ENCODE peak calls at places on chromosome 12, in four cellular contexts. D is psoas muscle, L is right atrium auricular region, O is GM23338. Q is an unnamed sample.

GRCh38 chr12:59408431-59408830 is 187.4 kb upstream of the SLC16A7 start:
- DNase-seq in D (no peak), L (no peak), O (no peak), Q (no peak)

GRCh38 chr12:71695782-71696181 is 9.9 kb downstream of the TMEM19 start:
- DNase-seq in D (no peak), L (no peak), O (no peak), Q (no peak)

GRCh38 chr12:49808686-49809368 is 19.4 kb downstream of the NCKAP5L start:
- DNase-seq in D (peak; percentile 59), L (no peak), O (peak; percentile 53), Q (no peak)

GRCh38 chr12:26125451-26126339 is 858 bp upstream of the BHLHE41 start:
- DNase-seq in D (peak; percentile 87), L (peak; percentile 85), O (peak; percentile 82), Q (peak; percentile 92)

GRCh38 chr12:32198555-32198954 is 91.9 kb downstream of the BICD1 start:
- DNase-seq in D (no peak), L (no peak), O (no peak), Q (no peak)

GRCh38 chr12:94781835-94782234 is 131.5 kb upstream of the TMCC3 start:
- DNase-seq in D (no peak), L (no peak), O (no peak), Q (no peak)

GRCh38 chr12:1470051-1470450 is 124.3 kb downstream of the FBXL14 start:
- DNase-seq in D (no peak), L (no peak), O (no peak), Q (no peak)

GRCh38 chr12:122190842-122191668 is 8.1 kb downstream of the LRRC43 start:
- DNase-seq in D (peak; percentile 57), L (no peak), O (peak; percentile 88), Q (no peak)

GRCh38 chr12:57158186-57158585 is 10.8 kb upstream of the LRP1-AS start:
- DNase-seq in D (no peak), L (no peak), O (no peak), Q (no peak)

GRCh38 chr12:64478661-64479060 is 26.7 kb downstream of the TBK1 start:
- DNase-seq in D (no peak), L (no peak), O (no peak), Q (no peak)

GRCh38 chr12:109927622-109928021 is 27.5 kb downstream of the TCHP start:
- DNase-seq in D (peak; percentile 37), L (no peak), O (peak; percentile 74), Q (no peak)

GRCh38 chr12:108542320-108542719 is 18.7 kb downstream of the SART3 start:
- DNase-seq in D (no peak), L (no peak), O (no peak), Q (no peak)

GRCh38 chr12:105955976-105956375 is 182.8 kb downstream of the NUAK1 start:
- DNase-seq in D (no peak), L (no peak), O (no peak), Q (no peak)

GRCh38 chr12:111687255-111687654 is 1.4 kb downstream of the ACAD10 start:
- DNase-seq in D (no peak), L (no peak), O (peak; percentile 28), Q (no peak)
- H3K4me3 ChIP-seq in D (peak overlapping the region; percentile 89), L (no peak overlapping the region), O (peak overlapping the region; percentile 97), Q (peak overlapping the region; percentile 92)

GRCh38 chr12:69024907-69025306 is 91.9 kb upstream of the CPM start:
- DNase-seq in D (no peak), L (no peak), O (no peak), Q (no peak)
- H3K4me3 ChIP-seq in D (no peak overlapping the region), L (no peak overlapping the region), O (no peak overlapping the region), Q (no peak overlapping the region)

GRCh38 chr12:6197996-6198395 is 2.2 kb upstream of the CD9 start:
- DNase-seq in D (no peak), L (no peak), O (peak; percentile 56), Q (no peak)

GRCh38 chr12:6198556-6198955 is 1.6 kb upstream of the CD9 start:
- DNase-seq in D (no peak), L (no peak), O (no peak), Q (no peak)

GRCh38 chr12:6199531-6200265 is 502 bp upstream of the CD9 start:
- DNase-seq in D (peak; percentile 49), L (no peak), O (peak; percentile 85), Q (peak; percentile 86)

GRCh38 chr12:6200266-6201198 is at the start of gene CD9:
- DNase-seq in D (peak; percentile 64), L (no peak), O (peak; percentile 67), Q (peak; percentile 86)

DNA sequence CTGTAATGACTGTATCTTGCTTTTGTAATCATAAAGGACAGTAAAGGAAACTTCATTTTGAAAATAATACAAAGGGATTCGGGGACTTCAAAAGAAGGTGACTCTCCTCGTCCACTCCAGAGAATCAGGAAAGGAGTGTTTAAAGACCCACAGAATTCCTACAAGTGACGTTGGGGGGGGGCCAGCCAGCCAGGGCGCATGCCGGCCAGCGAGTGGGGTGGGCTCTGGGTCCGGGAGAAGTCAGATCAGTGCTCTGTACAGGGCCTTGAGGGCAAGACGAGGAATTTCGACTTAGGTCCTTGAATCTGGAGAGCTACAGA is 1.0 kb upstream of the CD9 start:
- DNase-seq in D (no peak), L (no peak), O (no peak), Q (no peak)
- H3K4me3 ChIP-seq in D (peak overlapping the region; percentile 79), L (peak overlapping the region; percentile 88), O (peak overlapping the region; percentile 95), Q (peak overlapping the region; percentile 98)

GRCh38 chr12:88579572-88579940 is 715 bp downstream of the KITLG start:
- DNase-seq in D (peak; percentile 47), L (no peak), O (no peak), Q (no peak)
- H3K4me3 ChIP-seq in D (peak overlapping the region; percentile 87), L (peak overlapping the region; percentile 65), O (peak overlapping the region; percentile 83), Q (peak overlapping the region; percentile 82)

GRCh38 chr12:54285150-54286041 is 4.9 kb downstream of the HNRNPA1 start:
- DNase-seq in D (no peak), L (no peak), O (no peak), Q (no peak)
- H3K4me3 ChIP-seq in D (peak overlapping the region; percentile 98), L (no peak overlapping the region), O (no peak overlapping the region), Q (peak overlapping the region; percentile 50)

DNA sequence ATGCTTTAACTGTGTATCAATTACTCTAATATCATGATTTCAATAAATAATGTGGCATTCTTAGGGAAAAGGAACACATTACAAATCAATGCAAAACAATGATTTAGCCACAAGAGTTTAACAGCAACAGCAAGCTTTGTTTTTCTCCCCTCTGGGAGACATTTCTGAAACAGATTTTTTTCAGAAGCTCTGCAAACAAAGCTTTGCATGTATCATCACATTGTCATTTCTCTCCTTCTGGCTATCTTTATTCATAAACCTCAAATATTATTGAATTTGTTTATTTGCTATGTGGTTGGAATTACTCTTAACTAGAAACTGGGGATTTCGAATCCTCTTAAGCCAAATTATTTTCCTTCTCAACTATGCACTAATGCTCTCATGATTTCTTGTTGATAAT is 278.4 kb upstream of the ATXN7L3B start:
- DNase-seq in D (no peak), L (no peak), O (no peak), Q (no peak)
- H3K4me3 ChIP-seq in D (no peak overlapping the region), L (no peak overlapping the region), O (no peak overlapping the region), Q (no peak overlapping the region)

DNA sequence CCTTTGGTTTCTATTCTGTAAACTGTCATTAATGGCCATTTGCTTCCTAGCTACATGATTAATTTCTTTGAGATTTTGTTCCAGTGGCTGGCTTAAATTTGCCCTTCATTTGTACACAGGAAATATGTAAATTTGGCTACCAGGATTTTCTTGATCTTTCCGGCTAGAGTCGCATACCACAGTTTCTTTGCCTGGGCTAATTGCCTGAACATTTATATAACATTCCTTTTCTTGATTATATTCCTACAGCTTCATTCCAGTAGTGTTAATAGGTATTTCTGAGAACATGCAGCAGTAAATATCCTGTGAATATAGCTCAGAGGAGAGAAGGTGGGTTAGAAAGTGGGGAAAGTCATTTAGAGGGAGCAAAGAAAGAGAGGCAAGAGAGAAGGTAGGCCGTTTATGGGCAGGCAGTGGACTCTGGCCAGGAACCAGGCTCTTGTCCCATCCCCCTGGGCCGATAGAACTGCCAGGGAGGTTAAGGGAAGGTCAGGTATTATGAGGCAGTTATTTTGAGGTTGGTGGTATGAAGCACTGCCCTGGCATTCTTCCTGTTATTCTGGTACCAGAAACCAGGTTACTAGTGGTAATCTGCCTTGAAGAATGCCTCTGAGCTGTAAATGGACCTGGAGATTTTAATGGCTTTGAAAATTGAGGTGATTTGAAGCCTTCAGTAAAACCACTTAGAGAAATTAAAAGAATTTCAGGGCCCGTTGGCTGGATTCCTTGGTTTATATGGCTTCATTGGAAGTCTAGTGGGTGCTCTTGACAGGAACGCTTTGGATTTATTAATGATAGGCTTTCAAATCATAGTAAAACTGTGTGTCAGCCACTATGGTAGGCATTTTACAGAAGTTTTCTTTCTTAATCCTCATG is 4.4 kb downstream of the RNF10 start:
- DNase-seq in D (peak; percentile 70), L (no peak), O (no peak), Q (peak; percentile 80)
- H3K4me3 ChIP-seq in D (peak overlapping the region; percentile 96), L (peak overlapping the region; percentile 97), O (peak overlapping the region; percentile 10), Q (peak overlapping the region; percentile 100)

DNA sequence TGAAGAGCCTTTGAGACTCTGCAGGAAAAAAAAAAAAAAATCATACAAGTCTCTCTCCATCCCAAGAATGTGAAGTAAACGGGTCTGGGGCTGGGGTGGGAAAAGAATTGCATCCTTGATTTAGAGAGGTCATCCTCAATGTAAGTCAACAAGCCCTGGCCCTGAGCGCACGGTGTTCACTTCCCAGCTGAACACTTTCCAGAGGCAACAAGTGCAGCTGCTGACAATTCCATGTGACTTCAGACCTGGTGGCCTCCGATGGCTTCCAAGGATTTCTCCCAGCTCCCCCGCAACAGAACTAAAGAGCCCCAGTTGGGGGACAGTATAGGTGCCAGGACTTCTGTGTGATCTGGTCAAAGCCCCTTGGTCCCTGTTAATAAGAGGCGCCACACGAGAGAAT is 2.4 kb downstream of the RILPL1 start:
- DNase-seq in D (peak; percentile 27), L (no peak), O (no peak), Q (no peak)
- H3K4me3 ChIP-seq in D (peak overlapping the region; percentile 91), L (peak overlapping the region; percentile 73), O (no peak overlapping the region), Q (peak overlapping the region; percentile 86)

GRCh38 chr12:132247718-132248438 is 81.5 kb downstream of the GALNT9 start:
- DNase-seq in D (no peak), L (no peak), O (no peak), Q (no peak)
- H3K4me3 ChIP-seq in D (no peak overlapping the region), L (no peak overlapping the region), O (no peak overlapping the region), Q (no peak overlapping the region)

DNA sequence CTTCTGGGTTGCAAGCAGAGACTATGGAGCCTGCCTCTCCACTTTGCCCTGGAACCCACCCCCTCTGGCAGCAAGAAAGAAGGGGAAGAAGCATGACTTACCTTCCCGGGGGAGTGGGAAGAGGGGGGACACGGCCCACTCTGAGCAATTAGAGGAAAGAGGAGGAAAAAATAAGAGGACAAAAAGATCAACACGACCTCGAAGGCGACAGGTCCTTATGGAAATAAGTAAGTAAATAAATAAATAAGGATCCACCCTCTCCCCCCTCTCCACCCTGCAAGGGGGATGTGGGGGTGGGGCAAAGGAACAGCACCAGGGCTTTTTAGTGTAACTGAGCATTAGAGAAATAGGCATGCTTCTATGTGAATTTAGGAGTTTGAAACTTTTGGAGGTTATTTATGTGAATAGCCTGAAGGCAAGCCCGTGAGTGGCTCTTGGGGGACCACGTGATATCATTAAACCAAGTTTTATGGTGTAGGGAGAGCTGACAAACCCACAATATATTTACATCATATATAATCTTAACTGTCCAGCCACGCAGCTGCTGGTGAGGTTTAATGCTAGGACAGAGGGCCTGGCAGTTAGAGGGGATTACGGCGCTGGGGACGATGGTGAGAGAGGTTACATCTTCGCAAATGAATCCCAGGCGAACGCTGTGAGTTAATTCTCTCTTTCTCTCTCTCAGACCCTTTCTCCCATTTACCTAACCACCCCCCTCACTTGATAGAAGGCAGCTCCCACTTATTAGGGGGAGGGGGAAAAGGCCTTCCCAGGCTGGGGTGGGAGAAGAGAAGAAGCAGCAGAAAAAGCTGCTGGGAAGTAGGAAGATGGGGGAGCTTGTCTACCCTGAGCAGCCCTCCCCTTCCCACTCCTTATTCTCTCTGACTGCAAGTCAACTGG is 4.8 kb downstream of the HOXC5 start:
- DNase-seq in D (no peak), L (no peak), O (peak; percentile 1), Q (no peak)
- H3K4me3 ChIP-seq in D (no peak overlapping the region), L (no peak overlapping the region), O (no peak overlapping the region), Q (no peak overlapping the region)

Q was measured in coronary artery.